ENCODE peak calls at places on chromosomes 11 and 22, in eight cellular contexts. N is HTR-8/SVneo; S is BJ; C is NCI-H345; E is activated CD4-positive, alpha-beta T cell treated with anti-CD3 and anti-CD28 coated beads, Interleukin-2, amount 50 U/mL, for 1 hour; Q is midbrain; B is T-helper 2 cell; G is brain microvascular endothelial cell. K is an unnamed sample.

GRCh38 chr11:59221438-59221837 is 8.7 kb upstream of the MPEG1 start:
- DNase-seq in N (no peak), S (no peak), C (no peak), E (no peak), Q (no peak), B (no peak), G (peak), K (no peak)

GRCh38 chr11:15370774-15371173 is 256.1 kb downstream of the INSC start:
- DNase-seq in N (no peak), S (no peak), C (no peak), E (no peak), Q (no peak), B (no peak), G (no peak), K (no peak)

GRCh38 chr11:1534682-1535081 is 37.4 kb downstream of the DUSP8 start:
- DNase-seq in N (no peak), S (no peak), C (no peak), E (no peak), Q (no peak), B (no peak), G (no peak), K (no peak)

GRCh38 chr11:25900814-25901213 is 431.1 kb upstream of the ANO3 start:
- DNase-seq in N (no peak), S (no peak), C (no peak), E (no peak), Q (no peak), B (no peak), G (no peak), K (no peak)

GRCh38 chr11:128757235-128757711 is 63.4 kb downstream of the FLI1 start:
- DNase-seq in N (peak), S (no peak), C (no peak), E (peak), Q (no peak), B (peak), G (peak), K (no peak)

GRCh38 chr11:94283678-94284077 is 20.7 kb upstream of the IZUMO1R start:
- DNase-seq in N (no peak), S (no peak), C (no peak), E (no peak), Q (no peak), B (no peak), G (no peak), K (no peak)

GRCh38 chr11:3137486-3138177 is 27.5 kb downstream of the OSBPL5 start:
- DNase-seq in N (no peak), S (no peak), C (no peak), E (no peak), Q (no peak), B (no peak), G (no peak), K (no peak)

GRCh38 chr22:19756288-19757128 is 4.1 kb upstream of the TBX1 start:
- DNase-seq in N (no peak), S (no peak), C (peak), E (peak), Q (no peak), B (peak), G (no peak), K (peak)

GRCh38 chr11:75667268-75667830 is 1.5 kb downstream of the MAP6 start:
- DNase-seq in N (peak), S (no peak), C (peak), E (no peak), Q (peak), B (no peak), G (no peak), K (peak)